ENCODE peak calls at places on chromosomes 1 and 21, in ten cellular contexts. X is cortex of kidney; Y is activated CD4-positive, alpha-beta T cell treated with anti-CD3 and anti-CD28 coated beads, Interleukin-2, amount 50 U/mL, for 1 hour; K is NCI-H510A treated with DMSO at 0.1 percent for 48 hours; C is amniotic stem cell; T is KG1; Z is Panc1; I is activated T-cell treated with anti-CD3 and anti-CD28 coated beads for 1 hour; U is NCI-H748 treated with DMSO at 0.1 percent for 48 hours; B is MV-4-11. R is an unnamed sample.

GRCh38 chr1:246592695-246593094 is 26.4 kb downstream of the CNST start:
- DNase-seq in Y (no peak), I (no peak), Z (no peak), T (no peak), C (peak; percentile 82), K (no peak), B (no peak), X (no peak), U (no peak), R (no peak)

GRCh38 chr1:94182191-94182590 is 55.2 kb downstream of the ARHGAP29 start:
- DNase-seq in Z (no peak), I (no peak), B (no peak), K (no peak), C (no peak), X (no peak), Y (no peak), U (no peak), T (no peak), R (no peak)

GRCh38 chr1:231855966-231856365 is 229.4 kb downstream of the DISC1 start:
- DNase-seq in X (no peak), T (no peak), K (no peak), Z (no peak), Y (no peak), I (no peak), C (no peak), B (no peak), U (no peak), R (no peak)

GRCh38 chr1:160428655-160429054 is 28.3 kb downstream of the VANGL2 start:
- DNase-seq in I (no peak), Y (peak; percentile 33), C (no peak), K (peak; percentile 2), B (peak; percentile 70), Z (no peak), X (no peak), U (no peak), T (no peak), R (peak; percentile 16)

GRCh38 chr1:37731312-37732019 is 33.5 kb downstream of the EPHA10 start:
- DNase-seq in U (no peak), T (no peak), I (no peak), K (no peak), Y (no peak), Z (no peak), X (no peak), C (no peak), B (no peak), R (no peak)

GRCh38 chr1:79660127-79660526 is 653.6 kb upstream of the ADGRL4 start:
- DNase-seq in K (no peak), Z (no peak), X (no peak), B (peak; percentile 24), T (no peak), U (no peak), Y (no peak), I (no peak), C (no peak), R (no peak)

GRCh38 chr1:219757890-219758289 is 145.0 kb upstream of the ZC3H11B start:
- DNase-seq in U (no peak), X (no peak), K (no peak), Y (no peak), T (no peak), Z (no peak), B (no peak), C (no peak), I (no peak), R (no peak)

GRCh38 chr1:197917813-197918646 is 858 bp downstream of the LHX9 start:
- DNase-seq in C (no peak), U (no peak), K (no peak), B (no peak), Y (no peak), Z (no peak), T (no peak), X (no peak), I (no peak), R (no peak)

GRCh38 chr1:182614796-182615451 is 10.7 kb upstream of the RGS16 start:
- DNase-seq in U (peak; percentile 21), C (peak; percentile 85), T (peak; percentile 45), I (no peak), Z (no peak), Y (peak; percentile 44), B (peak; percentile 71), K (peak; percentile 75), X (no peak), R (no peak)

GRCh38 chr1:91490501-91490900 is 10.2 kb upstream of the CDC7 start:
- DNase-seq in U (no peak), C (no peak), K (no peak), I (no peak), X (no peak), B (no peak), Y (no peak), Z (no peak), T (no peak), R (no peak)

GRCh38 chr1:63828322-63829044 is 54.7 kb downstream of the ROR1 start:
- DNase-seq in U (no peak), X (no peak), B (peak; percentile 91), I (no peak), Y (no peak), Z (no peak), K (no peak), C (no peak), T (no peak), R (no peak)

GRCh38 chr1:36350659-36351171 is 27.3 kb upstream of the EVA1B start:
- DNase-seq in Z (no peak), K (no peak), T (no peak), Y (peak; percentile 53), C (peak; percentile 77), I (peak; percentile 27), X (no peak), B (peak; percentile 68), U (no peak), R (no peak)

GRCh38 chr1:64701886-64702285 is 43.0 kb upstream of the RAVER2 start:
- DNase-seq in T (no peak), B (no peak), X (no peak), C (no peak), Y (no peak), I (no peak), U (no peak), K (no peak), Z (no peak), R (no peak)

GRCh38 chr1:55718758-55719671 is 503.9 kb upstream of the USP24 start:
- DNase-seq in T (no peak), C (peak; percentile 85), I (no peak), Y (no peak), Z (no peak), K (no peak), U (no peak), B (no peak), X (no peak), R (no peak)

GRCh38 chr1:56194911-56195310 is 384.5 kb downstream of the PLPP3 start:
- DNase-seq in Z (no peak), I (no peak), K (no peak), U (no peak), B (no peak), C (no peak), Y (no peak), T (no peak), X (no peak), R (no peak)

GRCh38 chr1:228277491-228278431 is 69.9 kb downstream of the OBSCN start:
- DNase-seq in Y (no peak), U (no peak), T (no peak), X (no peak), I (no peak), C (no peak), Z (no peak), K (no peak), B (no peak), R (no peak)

GRCh38 chr1:209456878-209457277 is 126.6 kb upstream of the CAMK1G start:
- DNase-seq in U (no peak), B (no peak), T (no peak), K (peak; percentile 8), I (no peak), X (no peak), Z (no peak), Y (no peak), C (no peak), R (no peak)

GRCh38 chr1:230985711-230986110 is 6.8 kb downstream of the ARV1 start:
- DNase-seq in Y (no peak), Z (no peak), T (no peak), K (no peak), I (no peak), X (no peak), C (no peak), B (no peak), U (no peak), R (no peak)

GRCh38 chr1:55640708-55641473 is 425.7 kb upstream of the USP24 start:
- DNase-seq in Y (peak; percentile 1), X (no peak), K (no peak), C (no peak), I (no peak), B (peak; percentile 99), U (no peak), T (no peak), Z (no peak), R (no peak)

GRCh38 chr1:50471967-50472366 is 48.7 kb upstream of the DMRTA2 start:
- DNase-seq in B (no peak), Y (no peak), K (no peak), I (no peak), X (no peak), T (no peak), Z (no peak), U (no peak), C (no peak), R (no peak)

GRCh38 chr1:246708166-246708565 is 16.0 kb upstream of the SCCPDH start:
- DNase-seq in T (no peak), X (no peak), Y (no peak), B (no peak), U (no peak), C (no peak), I (no peak), K (no peak), Z (no peak), R (no peak)

GRCh38 chr21:42850866-42851391 is 28.4 kb downstream of the WDR4 start:
- DNase-seq in B (peak; percentile 33), Y (peak; percentile 25), C (no peak), T (no peak), I (no peak), U (no peak), Z (no peak), X (no peak), K (no peak), R (no peak)